ENCODE peak calls at places on chromosomes 3 and 15, in nine cellular contexts. T is stimulated activated CD8-positive, alpha-beta memory T cell treated with anti-CD3 and anti-CD28 coated beads, Interleukin-7, amount 100 ng/mL, for 1 hour; K is activated CD4-positive, alpha-beta T cell treated with anti-CD3 and anti-CD28 coated beads for 24 hours; N is activated CD8-positive, alpha-beta memory T cell treated with anti-CD3 and anti-CD28 coated beads for 48 hours; D is neural crest cell; L is hepatic stellate cell; G is activated CD8-positive, alpha-beta T cell treated with anti-CD3 and anti-CD28 coated beads for 36 hours; A is endothelial cell; H is naive thymus-derived CD8-positive, alpha-beta T cell. R is an unnamed sample.

GRCh38 chr15:94840794-94841587 is 609.6 kb downstream of the MCTP2 start:
- DNase-seq in H (no peak), A (no peak), K (no peak), N (no peak), L (no peak), D (no peak), T (no peak), G (no peak), R (no peak)

GRCh38 chr15:24764375-24765171 is 89.0 kb downstream of the NPAP1 start:
- DNase-seq in A (no peak), H (no peak), T (no peak), D (no peak), N (no peak), G (no peak), K (no peak), L (no peak), R (no peak)

GRCh38 chr15:33621156-33621555 is 310.4 kb downstream of the RYR3 start:
- DNase-seq in T (no peak), L (no peak), A (no peak), H (no peak), G (no peak), D (no peak), N (no peak), K (no peak), R (no peak)

GRCh38 chr3:57974796-57975388 is 33.3 kb upstream of the FLNB start:
- DNase-seq in N (no peak), H (no peak), L (peak; percentile 92), G (no peak), T (no peak), K (no peak), D (no peak), A (no peak), R (no peak)

GRCh38 chr3:127135241-127136023 is 57.5 kb upstream of the PRR23E start:
- DNase-seq in H (no peak), N (no peak), A (peak; percentile 20), G (peak; percentile 31), D (no peak), K (peak; percentile 18), L (no peak), T (no peak), R (peak; percentile 68)

GRCh38 chr15:48469681-48470080 is 138.5 kb downstream of the DUT start:
- DNase-seq in H (no peak), L (no peak), D (no peak), N (no peak), G (no peak), K (no peak), T (no peak), A (no peak), R (no peak)

GRCh38 chr3:178486903-178487302 is 49.3 kb upstream of the KCNMB2 start:
- DNase-seq in L (no peak), D (no peak), N (no peak), T (no peak), A (no peak), G (no peak), H (no peak), K (no peak), R (no peak)

GRCh38 chr3:4985330-4986174 is 6.3 kb downstream of the BHLHE40 start:
- DNase-seq in H (no peak), G (peak; percentile 56), D (no peak), K (no peak), N (no peak), A (no peak), L (no peak), T (no peak), R (peak; percentile 54)

GRCh38 chr3:33645060-33645841 is 72.8 kb downstream of the CLASP2 start:
- DNase-seq in A (no peak), D (no peak), T (no peak), G (peak; percentile 47), K (no peak), N (no peak), L (no peak), H (peak; percentile 50), R (no peak)

GRCh38 chr15:100934735-100935134 is 15.6 kb downstream of the LRRK1 start:
- DNase-seq in A (no peak), H (no peak), G (no peak), N (no peak), D (no peak), T (no peak), L (no peak), K (no peak), R (no peak)

GRCh38 chr3:138003069-138003468 is 6.9 kb upstream of the CLDN18 start:
- DNase-seq in L (no peak), N (no peak), H (no peak), A (no peak), K (no peak), D (no peak), T (no peak), G (no peak), R (no peak)

GRCh38 chr15:65375871-65376552 is 1.8 kb downstream of the IGDCC3 start:
- DNase-seq in L (no peak), H (no peak), K (no peak), A (no peak), N (no peak), T (no peak), D (no peak), G (no peak), R (no peak)

GRCh38 chr15:29111705-29112281 is 157.8 kb downstream of the NSMCE3 start:
- DNase-seq in N (no peak), D (no peak), H (no peak), A (no peak), G (no peak), T (no peak), K (no peak), L (no peak), R (no peak)

GRCh38 chr3:117688583-117688982 is 979.0 kb downstream of the TUSC7 start:
- DNase-seq in G (no peak), K (no peak), T (no peak), D (no peak), N (no peak), A (no peak), L (no peak), H (no peak), R (no peak)

GRCh38 chr3:115381573-115381912 is 234.5 kb upstream of the ZBTB20 start:
- DNase-seq in G (no peak), T (no peak), L (no peak), K (no peak), N (no peak), D (no peak), A (no peak), H (no peak), R (peak; percentile 82)

GRCh38 chr15:60172147-60172546 is 168.0 kb downstream of the FOXB1 start:
- DNase-seq in L (no peak), D (no peak), G (no peak), T (no peak), A (no peak), K (no peak), H (no peak), N (no peak), R (no peak)

GRCh38 chr3:120683213-120683612 is 1.2 kb upstream of the HGD start:
- DNase-seq in N (no peak), A (no peak), K (no peak), G (no peak), D (no peak), H (no peak), T (no peak), L (no peak), R (no peak)

GRCh38 chr15:39157902-39158301 is 423.0 kb upstream of the THBS1 start:
- DNase-seq in G (no peak), T (no peak), K (no peak), D (no peak), A (no peak), L (no peak), H (no peak), N (no peak), R (no peak)

GRCh38 chr3:8794247-8794646 is 24.8 kb upstream of the OXTR start:
- DNase-seq in N (no peak), H (no peak), K (no peak), G (no peak), D (no peak), T (no peak), L (no peak), A (no peak), R (no peak)

GRCh38 chr15:57251941-57252340 is 124.4 kb upstream of the CGNL1 start:
- DNase-seq in A (no peak), N (no peak), D (no peak), K (no peak), H (no peak), L (no peak), G (no peak), T (no peak), R (no peak)

GRCh38 chr3:138434276-138434874 is at the start of gene ESYT3:
- DNase-seq in H (no peak), G (peak; percentile 77), N (peak; percentile 40), T (no peak), D (peak; percentile 49), A (peak; percentile 65), L (peak; percentile 63), K (peak; percentile 64), R (peak; percentile 85)

GRCh38 chr3:158097571-158098553 is 8.4 kb downstream of the SHOX2 start:
- DNase-seq in D (peak; percentile 47), N (peak; percentile 34), G (peak; percentile 82), T (no peak), L (peak; percentile 82), A (peak; percentile 83), H (peak; percentile 78), K (peak; percentile 50), R (peak; percentile 59)

GRCh38 chr15:91521996-91522395 is 331.5 kb upstream of the SLCO3A1 start:
- DNase-seq in G (no peak), A (no peak), N (no peak), D (no peak), H (no peak), T (no peak), K (no peak), L (no peak), R (no peak)

GRCh38 chr3:136149569-136150136 is 46.5 kb downstream of the MSL2 start:
- DNase-seq in L (no peak), T (no peak), H (no peak), N (no peak), K (no peak), D (no peak), A (no peak), G (no peak), R (no peak)

GRCh38 chr3:71150293-71150954 is 433.1 kb downstream of the FOXP1 start:
- DNase-seq in D (no peak), T (no peak), G (no peak), N (no peak), L (no peak), A (no peak), H (no peak), K (no peak), R (no peak)

GRCh38 chr3:101072299-101072698 is 79.1 kb upstream of the ABI3BP start:
- DNase-seq in K (no peak), H (no peak), T (no peak), A (no peak), D (no peak), L (peak; percentile 19), G (no peak), N (no peak), R (no peak)

GRCh38 chr3:117995795-117996194 is 1038.9 kb downstream of the IGSF11 start:
- DNase-seq in A (no peak), H (no peak), G (no peak), D (no peak), K (no peak), L (no peak), N (no peak), T (no peak), R (no peak)

GRCh38 chr3:128794788-128795649 is 69.0 kb downstream of the RAB7A start:
- DNase-seq in N (no peak), D (peak; percentile 48), H (peak; percentile 80), T (no peak), K (no peak), G (peak; percentile 78), A (peak; percentile 66), L (peak; percentile 70), R (peak; percentile 39)

GRCh38 chr3:150376001-150376848 is 31.9 kb upstream of the TSC22D2 start:
- DNase-seq in D (no peak), T (no peak), L (no peak), H (no peak), N (no peak), G (no peak), A (no peak), K (no peak), R (peak; percentile 33)

GRCh38 chr3:127092776-127093175 is 100.2 kb upstream of the PRR23E start:
- DNase-seq in T (no peak), N (no peak), A (no peak), D (no peak), L (no peak), K (no peak), H (no peak), G (no peak), R (no peak)

GRCh38 chr15:75349851-75350588 is 3.2 kb downstream of the NEIL1 start:
- DNase-seq in H (peak; percentile 92), T (peak; percentile 59), G (peak; percentile 96), A (no peak), K (peak; percentile 53), L (no peak), D (no peak), N (peak; percentile 26), R (peak; percentile 39)